ENCODE peak calls at places on chromosomes 6 and 20, in seven cellular contexts. One of them, this sample, is unnamed.

GRCh38 chr20:34586488-34587163 is 28.1 kb downstream of the MAP1LC3A start:
- DNase-seq in iris pigment epithelial cell: no peak
- DNase-seq in HuH-7: no peak
- DNase-seq in WTC11: no peak
- DNase-seq in fibroblast of pulmonary artery: no peak
- DNase-seq in activated T-helper 2 cell treated with anti-CD3 and anti-CD28 coated beads, Interferon-gamma antibody, Interleukin-2, Interleukin-4, amounts not matched to agents 10 μg/mL and 5 μg/mL and 100 μg/mL, durations not matched to agents 14 hours and 24 hours and 36 hours: no peak
- DNase-seq in MCF 10A: no peak
- DNase-seq in this sample: no peak

GRCh38 chr6:35691027-35691824 is 2.5 kb upstream of the FKBP5 start:
- DNase-seq in fibroblast of pulmonary artery: peak; percentile 95
- DNase-seq in iris pigment epithelial cell: peak; percentile 90
- DNase-seq in MCF 10A: peak; percentile 80
- DNase-seq in HuH-7: no peak
- DNase-seq in WTC11: no peak
- DNase-seq in activated T-helper 2 cell treated with anti-CD3 and anti-CD28 coated beads, Interferon-gamma antibody, Interleukin-2, Interleukin-4, amounts not matched to agents 10 μg/mL and 5 μg/mL and 100 μg/mL, durations not matched to agents 14 hours and 24 hours and 36 hours: no peak
- DNase-seq in this sample: no peak

GRCh38 chr6:20056350-20056992 is 155.8 kb downstream of the MBOAT1 start:
- DNase-seq in fibroblast of pulmonary artery: peak; percentile 78
- DNase-seq in HuH-7: peak; percentile 12
- DNase-seq in MCF 10A: peak; percentile 48
- DNase-seq in iris pigment epithelial cell: peak; percentile 69
- DNase-seq in activated T-helper 2 cell treated with anti-CD3 and anti-CD28 coated beads, Interferon-gamma antibody, Interleukin-2, Interleukin-4, amounts not matched to agents 10 μg/mL and 5 μg/mL and 100 μg/mL, durations not matched to agents 14 hours and 24 hours and 36 hours: no peak
- DNase-seq in WTC11: no peak
- DNase-seq in this sample: no peak

GRCh38 chr20:45835230-45836224 is 1.9 kb downstream of the SNX21 start:
- DNase-seq in WTC11: no peak
- DNase-seq in HuH-7: no peak
- DNase-seq in activated T-helper 2 cell treated with anti-CD3 and anti-CD28 coated beads, Interferon-gamma antibody, Interleukin-2, Interleukin-4, amounts not matched to agents 10 μg/mL and 5 μg/mL and 100 μg/mL, durations not matched to agents 14 hours and 24 hours and 36 hours: no peak
- DNase-seq in iris pigment epithelial cell: no peak
- DNase-seq in MCF 10A: peak; percentile 55
- DNase-seq in fibroblast of pulmonary artery: peak; percentile 30
- DNase-seq in this sample: no peak

GRCh38 chr6:2770171-2770570 is 5.0 kb downstream of the WRNIP1 start:
- DNase-seq in activated T-helper 2 cell treated with anti-CD3 and anti-CD28 coated beads, Interferon-gamma antibody, Interleukin-2, Interleukin-4, amounts not matched to agents 10 μg/mL and 5 μg/mL and 100 μg/mL, durations not matched to agents 14 hours and 24 hours and 36 hours: no peak
- DNase-seq in fibroblast of pulmonary artery: no peak
- DNase-seq in WTC11: no peak
- DNase-seq in MCF 10A: no peak
- DNase-seq in iris pigment epithelial cell: no peak
- DNase-seq in HuH-7: no peak
- DNase-seq in this sample: no peak

GRCh38 chr6:121688974-121689373 is 253.5 kb downstream of the GJA1 start:
- DNase-seq in fibroblast of pulmonary artery: no peak
- DNase-seq in HuH-7: no peak
- DNase-seq in activated T-helper 2 cell treated with anti-CD3 and anti-CD28 coated beads, Interferon-gamma antibody, Interleukin-2, Interleukin-4, amounts not matched to agents 10 μg/mL and 5 μg/mL and 100 μg/mL, durations not matched to agents 14 hours and 24 hours and 36 hours: no peak
- DNase-seq in iris pigment epithelial cell: no peak
- DNase-seq in MCF 10A: no peak
- DNase-seq in WTC11: no peak
- DNase-seq in this sample: no peak

GRCh38 chr20:23334111-23334510 is 16.5 kb upstream of the NXT1 start:
- DNase-seq in iris pigment epithelial cell: no peak
- DNase-seq in WTC11: no peak
- DNase-seq in HuH-7: no peak
- DNase-seq in activated T-helper 2 cell treated with anti-CD3 and anti-CD28 coated beads, Interferon-gamma antibody, Interleukin-2, Interleukin-4, amounts not matched to agents 10 μg/mL and 5 μg/mL and 100 μg/mL, durations not matched to agents 14 hours and 24 hours and 36 hours: no peak
- DNase-seq in MCF 10A: no peak
- DNase-seq in fibroblast of pulmonary artery: no peak
- DNase-seq in this sample: no peak

GRCh38 chr6:127459231-127459641 is at the start of gene KIAA0408:
- DNase-seq in MCF 10A: peak; percentile 32
- DNase-seq in activated T-helper 2 cell treated with anti-CD3 and anti-CD28 coated beads, Interferon-gamma antibody, Interleukin-2, Interleukin-4, amounts not matched to agents 10 μg/mL and 5 μg/mL and 100 μg/mL, durations not matched to agents 14 hours and 24 hours and 36 hours: no peak
- DNase-seq in HuH-7: no peak
- DNase-seq in WTC11: peak; percentile 51
- DNase-seq in iris pigment epithelial cell: peak; percentile 90
- DNase-seq in fibroblast of pulmonary artery: peak; percentile 82
- DNase-seq in this sample: peak; percentile 82

GRCh38 chr20:25294459-25295385 is 46.8 kb downstream of the PYGB start:
- DNase-seq in activated T-helper 2 cell treated with anti-CD3 and anti-CD28 coated beads, Interferon-gamma antibody, Interleukin-2, Interleukin-4, amounts not matched to agents 10 μg/mL and 5 μg/mL and 100 μg/mL, durations not matched to agents 14 hours and 24 hours and 36 hours: peak; percentile 39
- DNase-seq in fibroblast of pulmonary artery: peak; percentile 49
- DNase-seq in WTC11: peak; percentile 85
- DNase-seq in HuH-7: peak; percentile 98
- DNase-seq in iris pigment epithelial cell: peak; percentile 49
- DNase-seq in MCF 10A: peak; percentile 28
- DNase-seq in this sample: peak; percentile 94

GRCh38 chr20:23255106-23255505 is 95.5 kb upstream of the NXT1 start:
- DNase-seq in HuH-7: no peak
- DNase-seq in MCF 10A: no peak
- DNase-seq in iris pigment epithelial cell: no peak
- DNase-seq in activated T-helper 2 cell treated with anti-CD3 and anti-CD28 coated beads, Interferon-gamma antibody, Interleukin-2, Interleukin-4, amounts not matched to agents 10 μg/mL and 5 μg/mL and 100 μg/mL, durations not matched to agents 14 hours and 24 hours and 36 hours: no peak
- DNase-seq in fibroblast of pulmonary artery: no peak
- DNase-seq in WTC11: no peak
- DNase-seq in this sample: no peak

GRCh38 chr20:34986311-34987287 is 30.9 kb downstream of the MYH7B start:
- DNase-seq in iris pigment epithelial cell: no peak
- DNase-seq in fibroblast of pulmonary artery: no peak
- DNase-seq in activated T-helper 2 cell treated with anti-CD3 and anti-CD28 coated beads, Interferon-gamma antibody, Interleukin-2, Interleukin-4, amounts not matched to agents 10 μg/mL and 5 μg/mL and 100 μg/mL, durations not matched to agents 14 hours and 24 hours and 36 hours: no peak
- DNase-seq in HuH-7: no peak
- DNase-seq in MCF 10A: no peak
- DNase-seq in WTC11: no peak
- DNase-seq in this sample: no peak

GRCh38 chr20:50487397-50487796 is 22.8 kb upstream of the PTPN1 start:
- DNase-seq in activated T-helper 2 cell treated with anti-CD3 and anti-CD28 coated beads, Interferon-gamma antibody, Interleukin-2, Interleukin-4, amounts not matched to agents 10 μg/mL and 5 μg/mL and 100 μg/mL, durations not matched to agents 14 hours and 24 hours and 36 hours: peak; percentile 37
- DNase-seq in MCF 10A: no peak
- DNase-seq in WTC11: no peak
- DNase-seq in fibroblast of pulmonary artery: no peak
- DNase-seq in iris pigment epithelial cell: no peak
- DNase-seq in HuH-7: no peak
- DNase-seq in this sample: no peak

GRCh38 chr6:45801471-45802289 is 214.0 kb downstream of the CLIC5 start:
- DNase-seq in fibroblast of pulmonary artery: no peak
- DNase-seq in MCF 10A: no peak
- DNase-seq in activated T-helper 2 cell treated with anti-CD3 and anti-CD28 coated beads, Interferon-gamma antibody, Interleukin-2, Interleukin-4, amounts not matched to agents 10 μg/mL and 5 μg/mL and 100 μg/mL, durations not matched to agents 14 hours and 24 hours and 36 hours: peak; percentile 55
- DNase-seq in iris pigment epithelial cell: no peak
- DNase-seq in HuH-7: no peak
- DNase-seq in WTC11: no peak
- DNase-seq in this sample: no peak

GRCh38 chr6:3418521-3419060 is 38.3 kb downstream of the SLC22A23 start:
- DNase-seq in WTC11: no peak
- DNase-seq in fibroblast of pulmonary artery: no peak
- DNase-seq in iris pigment epithelial cell: no peak
- DNase-seq in MCF 10A: no peak
- DNase-seq in activated T-helper 2 cell treated with anti-CD3 and anti-CD28 coated beads, Interferon-gamma antibody, Interleukin-2, Interleukin-4, amounts not matched to agents 10 μg/mL and 5 μg/mL and 100 μg/mL, durations not matched to agents 14 hours and 24 hours and 36 hours: no peak
- DNase-seq in HuH-7: no peak
- DNase-seq in this sample: no peak

GRCh38 chr6:10359581-10359980 is 55.3 kb downstream of the TFAP2A start:
- DNase-seq in WTC11: no peak
- DNase-seq in iris pigment epithelial cell: no peak
- DNase-seq in activated T-helper 2 cell treated with anti-CD3 and anti-CD28 coated beads, Interferon-gamma antibody, Interleukin-2, Interleukin-4, amounts not matched to agents 10 μg/mL and 5 μg/mL and 100 μg/mL, durations not matched to agents 14 hours and 24 hours and 36 hours: no peak
- DNase-seq in HuH-7: no peak
- DNase-seq in MCF 10A: no peak
- DNase-seq in fibroblast of pulmonary artery: no peak
- DNase-seq in this sample: peak; percentile 23

GRCh38 chr20:36808317-36809257 is 35.0 kb upstream of the DSN1 start:
- DNase-seq in MCF 10A: peak; percentile 77
- DNase-seq in activated T-helper 2 cell treated with anti-CD3 and anti-CD28 coated beads, Interferon-gamma antibody, Interleukin-2, Interleukin-4, amounts not matched to agents 10 μg/mL and 5 μg/mL and 100 μg/mL, durations not matched to agents 14 hours and 24 hours and 36 hours: peak; percentile 57
- DNase-seq in iris pigment epithelial cell: peak; percentile 72
- DNase-seq in WTC11: peak; percentile 84
- DNase-seq in fibroblast of pulmonary artery: peak; percentile 74
- DNase-seq in HuH-7: peak; percentile 92
- DNase-seq in this sample: peak; percentile 92

GRCh38 chr20:15834857-15835256 is 738.4 kb downstream of the KIF16B start:
- DNase-seq in WTC11: no peak
- DNase-seq in iris pigment epithelial cell: no peak
- DNase-seq in MCF 10A: peak; percentile 44
- DNase-seq in fibroblast of pulmonary artery: no peak
- DNase-seq in activated T-helper 2 cell treated with anti-CD3 and anti-CD28 coated beads, Interferon-gamma antibody, Interleukin-2, Interleukin-4, amounts not matched to agents 10 μg/mL and 5 μg/mL and 100 μg/mL, durations not matched to agents 14 hours and 24 hours and 36 hours: no peak
- DNase-seq in HuH-7: no peak
- DNase-seq in this sample: peak; percentile 49

GRCh38 chr6:49118475-49118874 is 344.6 kb downstream of the MMUT start:
- DNase-seq in HuH-7: no peak
- DNase-seq in fibroblast of pulmonary artery: no peak
- DNase-seq in MCF 10A: no peak
- DNase-seq in activated T-helper 2 cell treated with anti-CD3 and anti-CD28 coated beads, Interferon-gamma antibody, Interleukin-2, Interleukin-4, amounts not matched to agents 10 μg/mL and 5 μg/mL and 100 μg/mL, durations not matched to agents 14 hours and 24 hours and 36 hours: no peak
- DNase-seq in iris pigment epithelial cell: no peak
- DNase-seq in WTC11: no peak
- DNase-seq in this sample: no peak

GRCh38 chr20:2840967-2841531 is 504 bp downstream of the VPS16 start:
- DNase-seq in MCF 10A: no peak
- DNase-seq in iris pigment epithelial cell: peak; percentile 63
- DNase-seq in HuH-7: peak; percentile 68
- DNase-seq in fibroblast of pulmonary artery: peak; percentile 67
- DNase-seq in WTC11: peak; percentile 65
- DNase-seq in activated T-helper 2 cell treated with anti-CD3 and anti-CD28 coated beads, Interferon-gamma antibody, Interleukin-2, Interleukin-4, amounts not matched to agents 10 μg/mL and 5 μg/mL and 100 μg/mL, durations not matched to agents 14 hours and 24 hours and 36 hours: no peak
- DNase-seq in this sample: peak; percentile 81

GRCh38 chr6:14381225-14381887 is 263.8 kb downstream of the CD83 start:
- DNase-seq in MCF 10A: no peak
- DNase-seq in activated T-helper 2 cell treated with anti-CD3 and anti-CD28 coated beads, Interferon-gamma antibody, Interleukin-2, Interleukin-4, amounts not matched to agents 10 μg/mL and 5 μg/mL and 100 μg/mL, durations not matched to agents 14 hours and 24 hours and 36 hours: no peak
- DNase-seq in fibroblast of pulmonary artery: no peak
- DNase-seq in iris pigment epithelial cell: no peak
- DNase-seq in HuH-7: no peak
- DNase-seq in WTC11: no peak
- DNase-seq in this sample: peak; percentile 48

GRCh38 chr20:53829086-53829703 is 235.6 kb upstream of the ZNF217 start:
- DNase-seq in WTC11: no peak
- DNase-seq in fibroblast of pulmonary artery: peak; percentile 97
- DNase-seq in HuH-7: no peak
- DNase-seq in iris pigment epithelial cell: peak; percentile 97
- DNase-seq in MCF 10A: peak; percentile 94
- DNase-seq in activated T-helper 2 cell treated with anti-CD3 and anti-CD28 coated beads, Interferon-gamma antibody, Interleukin-2, Interleukin-4, amounts not matched to agents 10 μg/mL and 5 μg/mL and 100 μg/mL, durations not matched to agents 14 hours and 24 hours and 36 hours: no peak
- DNase-seq in this sample: no peak

GRCh38 chr20:50308513-50309279 is 118.1 kb downstream of the CEBPB start:
- DNase-seq in WTC11: peak; percentile 45
- DNase-seq in iris pigment epithelial cell: peak; percentile 95
- DNase-seq in activated T-helper 2 cell treated with anti-CD3 and anti-CD28 coated beads, Interferon-gamma antibody, Interleukin-2, Interleukin-4, amounts not matched to agents 10 μg/mL and 5 μg/mL and 100 μg/mL, durations not matched to agents 14 hours and 24 hours and 36 hours: no peak
- DNase-seq in HuH-7: peak; percentile 82
- DNase-seq in fibroblast of pulmonary artery: peak; percentile 99
- DNase-seq in MCF 10A: peak; percentile 99
- DNase-seq in this sample: peak; percentile 87

GRCh38 chr20:2122921-2123320 is 21.3 kb downstream of the STK35 start:
- DNase-seq in MCF 10A: no peak
- DNase-seq in WTC11: no peak
- DNase-seq in fibroblast of pulmonary artery: peak; percentile 72
- DNase-seq in iris pigment epithelial cell: peak; percentile 41
- DNase-seq in activated T-helper 2 cell treated with anti-CD3 and anti-CD28 coated beads, Interferon-gamma antibody, Interleukin-2, Interleukin-4, amounts not matched to agents 10 μg/mL and 5 μg/mL and 100 μg/mL, durations not matched to agents 14 hours and 24 hours and 36 hours: no peak
- DNase-seq in HuH-7: no peak
- DNase-seq in this sample: no peak

GRCh38 chr20:37336369-37337207 is 9.4 kb upstream of the SRC start:
- DNase-seq in HuH-7: no peak
- DNase-seq in WTC11: peak; percentile 58
- DNase-seq in activated T-helper 2 cell treated with anti-CD3 and anti-CD28 coated beads, Interferon-gamma antibody, Interleukin-2, Interleukin-4, amounts not matched to agents 10 μg/mL and 5 μg/mL and 100 μg/mL, durations not matched to agents 14 hours and 24 hours and 36 hours: peak; percentile 19
- DNase-seq in fibroblast of pulmonary artery: peak; percentile 58
- DNase-seq in iris pigment epithelial cell: no peak
- DNase-seq in MCF 10A: no peak
- DNase-seq in this sample: peak; percentile 77

GRCh38 chr6:48032156-48032555 is 78.8 kb downstream of the PTCHD4 start:
- DNase-seq in fibroblast of pulmonary artery: peak; percentile 77
- DNase-seq in iris pigment epithelial cell: peak; percentile 88
- DNase-seq in MCF 10A: peak; percentile 57
- DNase-seq in HuH-7: no peak
- DNase-seq in WTC11: no peak
- DNase-seq in activated T-helper 2 cell treated with anti-CD3 and anti-CD28 coated beads, Interferon-gamma antibody, Interleukin-2, Interleukin-4, amounts not matched to agents 10 μg/mL and 5 μg/mL and 100 μg/mL, durations not matched to agents 14 hours and 24 hours and 36 hours: no peak
- DNase-seq in this sample: no peak

GRCh38 chr6:28531479-28532128 is 5.9 kb downstream of the GPX5 start:
- DNase-seq in HuH-7: no peak
- DNase-seq in activated T-helper 2 cell treated with anti-CD3 and anti-CD28 coated beads, Interferon-gamma antibody, Interleukin-2, Interleukin-4, amounts not matched to agents 10 μg/mL and 5 μg/mL and 100 μg/mL, durations not matched to agents 14 hours and 24 hours and 36 hours: no peak
- DNase-seq in MCF 10A: peak; percentile 14
- DNase-seq in iris pigment epithelial cell: no peak
- DNase-seq in fibroblast of pulmonary artery: no peak
- DNase-seq in WTC11: no peak
- DNase-seq in this sample: peak; percentile 71

GRCh38 chr20:31475032-31475431 is at the start of the genes DEFB124 and REM1:
- DNase-seq in activated T-helper 2 cell treated with anti-CD3 and anti-CD28 coated beads, Interferon-gamma antibody, Interleukin-2, Interleukin-4, amounts not matched to agents 10 μg/mL and 5 μg/mL and 100 μg/mL, durations not matched to agents 14 hours and 24 hours and 36 hours: no peak
- DNase-seq in HuH-7: no peak
- DNase-seq in MCF 10A: no peak
- DNase-seq in WTC11: peak; percentile 27
- DNase-seq in iris pigment epithelial cell: no peak
- DNase-seq in fibroblast of pulmonary artery: no peak
- DNase-seq in this sample: peak; percentile 78